ENCODE peak calls at places on chromosomes 11 and 22, in nine cellular contexts. Y is epithelial cell of proximal tubule, G is AG04449, B is hepatocyte, H is kidney, K is mesothelial cell of epicardium, V is right lobe of liver, J is ovary, A is brain microvascular endothelial cell. L is an unnamed sample.

GRCh38 chr22:30636226-30637077 is 871 bp downstream of the SLC35E4 start:
- DNase-seq in Y (no peak), G (no peak), B (no peak), H (peak; percentile 80), K (no peak), V (peak; percentile 65), J (peak; percentile 44), A (no peak), L (no peak)

GRCh38 chr11:131626761-131627160 is 256.3 kb downstream of the NTM start:
- DNase-seq in Y (no peak), G (no peak), B (no peak), H (no peak), K (no peak), V (no peak), J (no peak), A (no peak), L (no peak)

GRCh38 chr11:2572491-2573239 is 127.1 kb downstream of the KCNQ1OT1 start:
- DNase-seq in Y (no peak), G (no peak), B (no peak), H (peak; percentile 51), K (no peak), V (peak; percentile 32), J (peak; percentile 10), A (no peak), L (no peak)

GRCh38 chr11:115291391-115291744 is 212.8 kb downstream of the CADM1 start:
- DNase-seq in Y (no peak), G (no peak), B (no peak), H (no peak), K (no peak), V (no peak), J (no peak), A (no peak), L (no peak)

GRCh38 chr11:65559535-65559934 is 1.4 kb upstream of the LTBP3 start:
- DNase-seq in Y (no peak), G (no peak), B (no peak), H (no peak), K (no peak), V (no peak), J (peak; percentile 48), A (no peak), L (no peak)

GRCh38 chr11:88538088-88538487 is 200.6 kb upstream of the CTSC start:
- DNase-seq in Y (no peak), G (no peak), B (no peak), H (no peak), K (no peak), V (no peak), J (no peak), A (no peak), L (no peak)

GRCh38 chr11:24574461-24574860 is 77.6 kb downstream of the LUZP2 start:
- DNase-seq in Y (no peak), G (no peak), B (no peak), H (no peak), K (no peak), V (no peak), J (no peak), A (no peak), L (no peak)

GRCh38 chr22:45036154-45036553 is 26.3 kb upstream of the PHF21B start:
- DNase-seq in Y (no peak), G (no peak), B (peak; percentile 28), H (no peak), K (no peak), V (no peak), J (peak; percentile 81), A (no peak), L (no peak)

GRCh38 chr11:82842019-82842418 is 58.2 kb downstream of the PRCP start:
- DNase-seq in Y (no peak), G (no peak), B (no peak), H (no peak), K (no peak), V (no peak), J (no peak), A (no peak), L (no peak)

GRCh38 chr11:12122083-12122482 is 11.7 kb downstream of the MICAL2 start:
- DNase-seq in Y (no peak), G (no peak), B (no peak), H (no peak), K (no peak), V (no peak), J (no peak), A (no peak), L (no peak)
- TF ChIP-seq CTCF in Y (peak; percentile 61), G (peak; percentile 44), B (no peak), H (peak; percentile 37), K (peak; percentile 26), V (no peak), J (no peak), A (peak; percentile 69), L (no peak)

DNA sequence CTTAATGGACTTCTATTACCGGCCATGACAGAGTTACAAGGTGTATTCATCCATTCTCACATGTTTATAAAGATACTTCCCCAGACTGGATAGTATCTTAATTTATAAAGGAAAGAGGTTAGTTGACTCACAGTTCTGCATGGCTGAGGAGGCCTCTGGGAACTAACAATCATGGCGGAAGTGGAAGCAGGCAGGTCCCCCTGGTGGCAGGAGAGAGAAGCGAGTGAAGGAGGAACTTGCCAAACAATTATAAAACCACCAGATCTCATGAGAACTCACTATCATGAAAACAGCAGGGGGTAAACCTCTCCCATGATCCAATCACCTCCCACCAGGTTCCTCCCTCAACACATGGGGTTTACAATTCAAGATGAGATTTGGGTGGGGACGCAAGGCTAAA is 170.0 kb upstream of the PDGFD start:
- DNase-seq in Y (no peak), G (no peak), B (peak; percentile 7), H (no peak), K (no peak), V (no peak), J (no peak), A (no peak), L (no peak)
- TF ChIP-seq CTCF in Y (peak; percentile 57), G (peak; percentile 32), B (peak; percentile 16), H (peak; percentile 11), K (peak; percentile 34), V (no peak), J (no peak), A (peak; percentile 48), L (no peak)

DNA sequence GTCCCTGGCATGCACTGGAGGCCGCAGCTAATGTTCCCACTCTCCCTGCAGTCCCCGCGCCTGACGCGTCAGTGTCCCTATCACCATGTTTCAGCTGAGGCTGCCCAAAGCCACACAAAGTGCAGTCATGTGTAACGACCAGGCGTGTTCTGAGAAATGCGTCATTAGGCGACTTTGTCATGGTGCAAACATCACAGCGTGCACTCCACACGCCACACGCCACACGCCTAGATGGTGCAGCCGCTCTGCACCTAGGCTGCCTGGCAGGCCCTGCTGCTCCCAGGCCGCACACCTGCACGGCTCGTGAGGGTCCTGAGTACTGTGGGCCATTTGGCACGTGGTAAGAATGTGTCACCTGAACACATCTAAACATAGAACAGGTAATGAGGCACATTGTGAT is 2.4 kb downstream of the CRELD2 start:
- DNase-seq in Y (no peak), G (no peak), B (no peak), H (no peak), K (no peak), V (no peak), J (no peak), A (no peak), L (no peak)
- TF ChIP-seq CTCF in Y (no peak), G (no peak), B (no peak), H (no peak), K (no peak), V (no peak), J (no peak), A (no peak), L (no peak)

GRCh38 chr22:31943976-31944699 is at the start of gene YWHAH:
- DNase-seq in Y (no peak), G (peak; percentile 12), B (peak; percentile 98), H (peak; percentile 99), K (peak; percentile 99), V (peak; percentile 98), J (peak; percentile 98), A (peak; percentile 88), L (peak; percentile 83)

GRCh38 chr22:31945971-31946680 is 1.8 kb downstream of the YWHAH start:
- DNase-seq in Y (no peak), G (no peak), B (peak; percentile 38), H (no peak), K (no peak), V (no peak), J (no peak), A (no peak), L (no peak)

GRCh38 chr22:31945478-31945815 is 1.1 kb downstream of the YWHAH start:
- DNase-seq in Y (no peak), G (no peak), B (no peak), H (no peak), K (no peak), V (no peak), J (no peak), A (no peak), L (no peak)

GRCh38 chr22:31943206-31943975 is 944 bp upstream of the YWHAH start:
- DNase-seq in Y (no peak), G (no peak), B (no peak), H (no peak), K (no peak), V (peak; percentile 53), J (peak; percentile 35), A (no peak), L (no peak)

GRCh38 chr22:31944700-31945477 is 554 bp downstream of the YWHAH start:
- DNase-seq in Y (no peak), G (no peak), B (peak; percentile 31), H (peak; percentile 89), K (peak; percentile 56), V (no peak), J (peak; percentile 77), A (no peak), L (no peak)
- TF ChIP-seq CTCF in Y (peak; percentile 10), G (no peak), B (peak; percentile 3), H (no peak), K (no peak), V (no peak), J (no peak), A (peak; percentile 18), L (no peak)

DNA sequence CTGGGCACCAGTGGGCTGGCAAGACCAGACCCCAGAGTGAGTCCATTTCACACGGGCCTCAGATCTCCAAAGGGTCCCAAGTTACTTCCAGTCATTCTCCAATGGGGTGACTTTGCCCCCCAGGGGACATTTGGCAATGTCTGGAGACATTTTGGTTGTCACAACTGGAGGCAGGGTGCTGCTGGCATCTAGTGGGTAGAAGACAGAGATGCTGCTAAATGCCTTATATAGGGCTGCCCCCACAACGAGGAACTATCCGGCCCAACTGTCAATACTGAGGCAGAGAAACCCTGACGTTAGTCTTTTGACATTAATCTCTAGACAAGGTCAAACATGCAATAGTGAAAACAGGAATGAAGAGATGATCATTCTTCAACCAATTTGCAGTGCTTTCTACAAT is 6.4 kb downstream of the RTN4RL2 start:
- DNase-seq in Y (no peak), G (no peak), B (no peak), H (no peak), K (no peak), V (no peak), J (no peak), A (no peak), L (no peak)
- TF ChIP-seq CTCF in Y (no peak), G (no peak), B (no peak), H (no peak), K (no peak), V (no peak), J (no peak), A (no peak), L (no peak)

DNA sequence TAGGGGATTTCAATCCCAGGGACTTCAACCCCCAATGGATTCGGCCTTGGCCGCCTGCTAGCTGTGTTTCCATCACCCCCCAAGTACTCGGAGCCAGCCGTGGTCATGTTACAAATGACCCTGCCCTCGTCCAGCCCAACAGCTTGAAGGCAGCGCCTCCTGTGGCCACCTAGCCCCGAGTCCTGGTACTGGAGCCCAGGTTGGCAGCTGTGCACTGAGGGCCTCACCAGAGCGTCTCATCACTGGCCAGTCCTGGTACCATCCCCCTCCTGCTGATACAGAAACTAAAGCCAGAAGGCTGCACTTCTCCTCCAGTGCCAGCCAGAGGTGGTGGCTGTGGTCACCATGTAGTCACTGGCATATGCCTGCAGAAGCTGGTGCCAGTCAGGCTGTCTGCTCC is 44.9 kb upstream of the FADD start:
- DNase-seq in Y (no peak), G (no peak), B (peak; percentile 48), H (no peak), K (no peak), V (no peak), J (no peak), A (peak; percentile 6), L (no peak)
- TF ChIP-seq CTCF in Y (peak; percentile 41), G (peak; percentile 47), B (no peak), H (no peak), K (no peak), V (no peak), J (no peak), A (peak; percentile 70), L (no peak)

L was measured in omental fat pad.